ENCODE peak calls at places on chromosomes 13 and 19, in five cellular contexts. G is uterus; A is CD8-positive, alpha-beta T cell; P is tibial artery; S is sigmoid colon. U is an unnamed sample.

GRCh38 chr13:44812818-44813217 is 176.5 kb downstream of the NUFIP1 start:
- DNase-seq in G (no peak), A (no peak), P (no peak), S (no peak), U (no peak)

GRCh38 chr19:47778089-47778953 is at the start of gene SELENOW:
- DNase-seq in G (peak; percentile 76), A (peak; percentile 55), P (peak; percentile 88), S (peak; percentile 88), U (peak; percentile 86)

GRCh38 chr13:68185767-68186166 is 955.6 kb upstream of the PCDH9 start:
- DNase-seq in G (no peak), A (no peak), P (no peak), S (no peak), U (no peak)

GRCh38 chr19:17076539-17076919 is 952 bp downstream of the MYO9B start:
- DNase-seq in G (no peak), A (no peak), P (no peak), S (no peak), U (no peak)

GRCh38 chr19:10984166-10984735 is 23.4 kb downstream of the SMARCA4 start:
- DNase-seq in G (no peak), A (no peak), P (no peak), S (no peak), U (no peak)

GRCh38 chr13:93505104-93505952 is 278.7 kb downstream of the GPC6 start:
- DNase-seq in G (no peak), A (no peak), P (no peak), S (no peak), U (no peak)

GRCh38 chr13:49776871-49777270 is 15.6 kb downstream of the KPNA3 start:
- DNase-seq in G (no peak), A (no peak), P (no peak), S (no peak), U (no peak)

GRCh38 chr19:17346109-17346671 is 8.8 kb downstream of the GTPBP3 start:
- DNase-seq in G (peak; percentile 74), A (peak; percentile 57), P (peak; percentile 76), S (peak; percentile 83), U (no peak)

GRCh38 chr13:82766732-82767321 is 1115.4 kb downstream of the SLITRK1 start:
- DNase-seq in G (no peak), A (no peak), P (no peak), S (no peak), U (no peak)

GRCh38 chr13:110197041-110197440 is 109.9 kb downstream of the COL4A1 start:
- DNase-seq in G (no peak), A (no peak), P (no peak), S (no peak), U (peak; percentile 45)

GRCh38 chr19:10699650-10700335 is 1.4 kb upstream of the QTRT1 start:
- DNase-seq in G (no peak), A (peak; percentile 49), P (no peak), S (no peak), U (no peak)

GRCh38 chr19:33098023-33098652 is 17.2 kb downstream of the GPATCH1 start:
- DNase-seq in G (no peak), A (no peak), P (no peak), S (no peak), U (no peak)

GRCh38 chr13:91078093-91078679 is 269.3 kb upstream of the MIR17HG start:
- DNase-seq in G (no peak), A (no peak), P (no peak), S (no peak), U (no peak)
- TF ChIP-seq CTCF in G (no peak), A (no peak), P (peak; percentile 21), S (no peak), U (no peak)

GRCh38 chr19:35006999-35007365 is 6.9 kb downstream of the GRAMD1A start:
- DNase-seq in G (no peak), A (no peak), P (no peak), S (no peak), U (no peak)
- H3K27ac ChIP-seq in G (peak overlapping the region; percentile 69), A (no peak overlapping the region), P (no peak overlapping the region), S (peak overlapping the region; percentile 18), U (peak overlapping the region; percentile 66)

GRCh38 chr13:97429681-97430081 is 4.3 kb upstream of the RAP2A start:
- DNase-seq in G (no peak), A (no peak), P (no peak), S (no peak), U (no peak)
- H3K4me3 ChIP-seq in G (no peak overlapping the region), A (no peak overlapping the region), P (no peak overlapping the region), S (peak overlapping the region; percentile 10), U (peak overlapping the region; percentile 37)

GRCh38 chr19:6071840-6072239 is 38.5 kb downstream of the RFX2 start:
- DNase-seq in G (no peak), A (no peak), P (peak; percentile 37), S (no peak), U (no peak)
- TF ChIP-seq CTCF in G (no peak), A (no peak), P (no peak), S (no peak), U (no peak)

GRCh38 chr19:40719414-40719894 is 2.5 kb downstream of the ITPKC start:
- DNase-seq in G (no peak), A (no peak), P (no peak), S (no peak), U (no peak)

GRCh38 chr19:40718774-40719391 is 2.0 kb downstream of the ITPKC start:
- DNase-seq in G (peak; percentile 51), A (no peak), P (peak; percentile 87), S (peak; percentile 89), U (peak; percentile 88)

GRCh38 chr19:40721936-40722661 is 5.2 kb downstream of the ITPKC start:
- DNase-seq in G (no peak), A (no peak), P (no peak), S (no peak), U (no peak)

GRCh38 chr19:40723661-40724254 is 6.8 kb downstream of the ITPKC start:
- DNase-seq in G (no peak), A (no peak), P (no peak), S (no peak), U (no peak)

GRCh38 chr19:40721140-40721486 is 4.2 kb downstream of the ITPKC start:
- DNase-seq in G (no peak), A (no peak), P (no peak), S (no peak), U (no peak)
- H3K27ac ChIP-seq in G (peak overlapping the region; percentile 98), A (no peak overlapping the region), P (peak overlapping the region; percentile 96), S (peak overlapping the region; percentile 99), U (peak overlapping the region; percentile 94)

DNA sequence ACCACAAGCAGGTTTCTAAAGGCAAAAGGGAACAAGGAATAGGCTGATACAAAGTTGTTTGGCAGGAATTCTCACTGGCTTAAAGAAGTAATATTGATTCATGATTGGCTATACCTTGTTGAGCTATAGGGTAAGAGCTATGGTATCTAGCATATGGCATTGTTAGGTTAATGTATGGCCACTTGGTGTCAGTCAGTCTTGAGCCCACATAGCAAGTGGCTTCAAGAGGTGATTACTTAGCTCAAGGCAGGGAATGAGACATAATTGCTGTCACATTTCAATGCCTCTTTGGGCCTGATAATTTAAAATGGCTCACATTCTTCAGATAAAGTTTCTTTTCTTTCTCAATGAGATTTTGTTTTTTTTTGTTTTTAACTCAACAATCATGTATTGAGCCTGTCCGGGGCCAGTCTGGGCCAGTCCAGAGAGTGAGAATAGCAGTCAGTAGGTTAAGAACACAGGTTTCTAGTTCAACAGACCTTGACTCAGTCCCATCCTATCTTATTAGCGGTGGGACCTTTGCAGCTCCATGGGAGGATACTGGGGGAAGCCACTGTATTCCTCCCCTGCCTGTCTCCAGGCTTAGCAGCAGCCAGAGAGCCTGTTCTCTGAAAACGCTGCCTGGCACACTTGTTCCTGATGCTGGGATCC is 45.8 kb upstream of the RCBTB2 start:
- DNase-seq in G (no peak), A (no peak), P (no peak), S (no peak), U (no peak)
- H3K4me3 ChIP-seq in G (no peak overlapping the region), A (no peak overlapping the region), P (no peak overlapping the region), S (no peak overlapping the region), U (no peak overlapping the region)

GRCh38 chr13:24890256-24890655 is 126.3 kb downstream of the RNF17 start:
- DNase-seq in G (no peak), A (no peak), P (no peak), S (no peak), U (no peak)

GRCh38 chr13:24892844-24893243 is 128.9 kb downstream of the RNF17 start:
- DNase-seq in G (no peak), A (no peak), P (no peak), S (no peak), U (no peak)

GRCh38 chr13:24891476-24892108 is 127.6 kb downstream of the RNF17 start:
- DNase-seq in G (no peak), A (no peak), P (no peak), S (no peak), U (no peak)

GRCh38 chr13:24887759-24888158 is 123.8 kb downstream of the RNF17 start:
- DNase-seq in G (no peak), A (no peak), P (no peak), S (no peak), U (no peak)

DNA sequence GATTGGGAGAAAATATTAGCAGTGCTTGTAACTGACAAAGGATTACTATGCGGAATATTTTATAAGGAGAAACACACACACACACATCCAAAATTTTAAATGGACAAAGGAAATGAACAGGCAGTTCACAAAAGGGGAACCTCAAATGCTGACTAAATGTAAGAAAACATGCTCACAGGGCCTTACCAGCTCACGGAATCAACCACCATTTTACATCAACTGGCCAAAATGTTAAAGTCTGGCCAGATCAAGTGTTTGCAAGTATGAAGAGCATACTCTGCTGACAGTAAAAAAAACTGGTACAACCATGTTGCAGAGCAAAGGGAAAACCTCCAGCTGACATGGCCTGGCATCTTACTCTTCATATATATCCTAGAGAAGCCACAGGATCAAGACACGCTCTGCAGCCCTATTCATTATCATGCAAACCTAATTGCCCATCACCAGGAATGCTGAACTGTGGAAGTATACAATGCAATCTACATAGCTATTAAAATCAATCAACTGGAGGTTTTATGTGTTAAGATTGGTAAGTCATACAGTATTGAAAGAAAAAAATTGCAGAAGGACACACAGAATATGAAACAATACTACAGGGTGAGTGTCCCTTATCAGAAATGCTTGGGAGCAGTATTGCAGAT is 124.4 kb downstream of the RNF17 start:
- DNase-seq in G (no peak), A (no peak), P (no peak), S (no peak), U (no peak)
- TF ChIP-seq CTCF in G (no peak), A (no peak), P (no peak), S (no peak), U (no peak)